ENCODE peak calls at places on chromosomes 4 and X, in nine cellular contexts. J is endodermal cell, C is spleen, K is psoas muscle, W is right lobe of liver, V is fibroblast of lung, H is keratinocyte, R is GM23338, F is mammary epithelial cell. Z is an unnamed sample.

GRCh38 chr4:183249854-183250253 is 70.2 kb downstream of the CLDN22 start:
- DNase-seq in F (peak; percentile 21), K (no peak), W (no peak), R (peak; percentile 60), J (no peak), C (no peak), H (no peak), V (peak; percentile 40), Z (peak; percentile 27)

GRCh38 chr4:41878991-41879491 is 56.2 kb upstream of the TMEM33 start:
- DNase-seq in J (peak; percentile 72), R (peak; percentile 76), C (peak; percentile 76), V (no peak), K (no peak), F (no peak), W (no peak), H (no peak), Z (no peak)

GRCh38 chrX:896256-896655 is 265.7 kb downstream of the SHOX start:
- DNase-seq in R (no peak), V (no peak), H (no peak), F (no peak), W (no peak), C (no peak), J (no peak), K (no peak), Z (no peak)

GRCh38 chr4:93182722-93183121 is 645.8 kb upstream of the ATOH1 start:
- DNase-seq in V (no peak), R (no peak), F (peak; percentile 36), W (no peak), H (peak; percentile 5), C (no peak), J (no peak), K (no peak), Z (peak; percentile 84)

GRCh38 chr4:80646061-80646460 is 310.5 kb downstream of the CFAP299 start:
- DNase-seq in V (no peak), C (no peak), W (no peak), F (no peak), K (no peak), H (no peak), R (peak; percentile 11), J (no peak), Z (no peak)

GRCh38 chr4:54719378-54719777 is 61.6 kb downstream of the KIT start:
- DNase-seq in V (peak; percentile 11), H (no peak), J (no peak), F (no peak), W (no peak), K (no peak), C (no peak), R (no peak), Z (no peak)

GRCh38 chr4:85591361-85592098 is 116.6 kb downstream of the ARHGAP24 start:
- DNase-seq in C (no peak), V (peak; percentile 13), J (no peak), K (no peak), R (no peak), H (no peak), F (no peak), W (no peak), Z (peak; percentile 69)

GRCh38 chr4:147760695-147761094 is 28.8 kb downstream of the ARHGAP10 start:
- DNase-seq in K (no peak), C (no peak), H (no peak), J (no peak), W (no peak), V (no peak), F (no peak), R (no peak), Z (no peak)

GRCh38 chrX:109660756-109661155 is 35.8 kb upstream of the KCNE5 start:
- DNase-seq in F (no peak), C (no peak), V (no peak), J (no peak), R (no peak), K (no peak), H (no peak), W (no peak), Z (no peak)

GRCh38 chr4:89837385-89837995 is 529 bp upstream of the SNCA start:
- DNase-seq in C (peak; percentile 76), H (peak; percentile 11), J (peak; percentile 91), F (peak; percentile 65), V (peak; percentile 27), K (no peak), W (peak; percentile 26), R (no peak), Z (peak; percentile 67)

GRCh38 chrX:37746268-37746931 is 33.5 kb upstream of the CYBB start:
- DNase-seq in V (peak; percentile 28), H (no peak), C (peak; percentile 74), J (no peak), F (peak; percentile 41), R (no peak), K (no peak), W (no peak), Z (peak; percentile 13)

GRCh38 chrX:43605351-43605750 is 50.7 kb upstream of the MAOA start:
- DNase-seq in K (no peak), W (no peak), R (no peak), V (no peak), C (no peak), F (peak; percentile 77), J (no peak), H (no peak), Z (no peak)

GRCh38 chr4:73442275-73442674 is 6.3 kb downstream of the AFP start:
- DNase-seq in V (peak; percentile 16), C (no peak), J (no peak), H (no peak), F (no peak), W (no peak), K (no peak), R (no peak), Z (peak; percentile 30)

GRCh38 chrX:110407910-110408545 is 49.4 kb downstream of the RTL9 start:
- DNase-seq in C (no peak), F (peak; percentile 63), J (peak; percentile 82), R (peak; percentile 80), W (no peak), K (no peak), H (no peak), V (no peak), Z (peak; percentile 52)

GRCh38 chr4:56874166-56874565 is 33.5 kb upstream of the REST start:
- DNase-seq in H (no peak), V (no peak), F (no peak), K (no peak), J (peak; percentile 54), R (peak; percentile 71), C (no peak), W (no peak), Z (peak; percentile 45)

GRCh38 chrX:102517331-102517730 is 792 bp upstream of the TMSB15A start:
- DNase-seq in V (peak; percentile 8), W (no peak), F (peak; percentile 6), K (no peak), R (peak; percentile 17), H (no peak), C (no peak), J (no peak), Z (peak; percentile 13)
- TF ChIP-seq CTCF in V (peak; percentile 24), W (peak; percentile 5), F (no peak), K (no peak), R (peak; percentile 31), H (no peak), C (no peak), J (peak; percentile 47), Z (no peak)

DNA sequence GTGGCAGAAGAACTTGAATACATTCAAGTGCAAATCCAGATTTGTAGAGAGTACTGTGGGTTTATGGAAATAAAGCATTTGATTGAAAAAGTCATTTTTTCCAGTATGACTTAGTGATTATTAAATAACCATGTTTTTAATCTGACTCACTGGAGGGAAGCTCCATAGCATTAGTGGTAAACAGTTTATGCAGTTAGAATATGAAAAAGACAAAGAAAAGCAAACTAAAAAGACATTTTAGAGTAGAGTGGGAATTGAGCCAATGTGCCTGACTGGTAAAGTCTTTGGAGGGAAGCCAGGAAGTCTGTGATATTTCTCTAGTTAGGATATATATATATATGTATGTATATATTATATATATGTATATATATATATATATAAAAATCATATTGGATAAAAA is 53.4 kb downstream of the FAT4 start:
- DNase-seq in F (no peak), C (no peak), J (no peak), K (no peak), V (peak; percentile 50), H (no peak), W (no peak), R (no peak), Z (peak; percentile 20)
- H3K4me3 ChIP-seq in F (peak overlapping the region; percentile 51), C (no peak overlapping the region), J (no peak overlapping the region), K (peak overlapping the region; percentile 57), V (no peak overlapping the region), H (no peak overlapping the region), W (peak overlapping the region; percentile 48), R (no peak overlapping the region), Z (no peak overlapping the region)

GRCh38 chr4:83753260-83753659 is 217.4 kb downstream of the GPAT3 start:
- DNase-seq in V (no peak), K (no peak), F (no peak), J (no peak), H (no peak), W (no peak), C (no peak), R (peak; percentile 59), Z (no peak)
- TF ChIP-seq CTCF in V (no peak), K (no peak), F (peak; percentile 6), J (peak; percentile 71), H (peak; percentile 15), W (no peak), C (no peak), R (peak; percentile 64), Z (no peak)

DNA sequence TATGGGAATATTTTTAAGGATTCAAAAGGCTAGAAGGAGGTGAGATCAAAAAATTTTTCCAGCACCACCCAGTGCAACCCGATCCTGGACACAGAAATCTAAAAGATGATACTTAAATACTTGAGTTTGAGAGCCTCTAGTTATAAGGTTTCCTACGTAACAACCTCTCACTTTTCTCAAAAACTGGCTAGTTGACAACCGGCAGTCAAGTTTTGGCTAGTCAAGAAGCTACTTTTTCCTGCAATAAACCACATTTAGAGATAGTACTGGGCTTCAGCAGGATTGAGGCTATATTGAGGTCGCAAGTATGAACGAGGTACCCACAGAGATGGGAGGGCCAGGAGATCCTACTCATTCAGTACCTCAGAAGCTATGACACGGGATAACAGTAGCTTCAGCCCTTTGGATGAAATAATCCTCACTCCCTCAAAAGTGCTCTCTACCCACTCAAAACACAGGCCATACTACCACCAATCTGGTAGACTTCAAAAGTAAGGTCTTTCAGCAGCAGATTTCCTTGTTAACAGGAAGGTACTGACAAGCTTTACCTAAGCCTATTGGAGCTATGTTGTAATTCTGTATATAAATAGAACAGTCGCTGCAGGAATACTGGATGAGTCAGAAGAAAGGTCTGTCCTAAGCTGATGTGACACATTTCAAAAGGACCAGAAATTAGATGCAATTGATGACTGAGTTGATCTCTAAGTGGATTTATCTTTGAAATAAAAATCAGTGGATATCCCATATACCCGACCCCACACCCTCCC is 1.5 kb upstream of the TSPAN5 start:
- DNase-seq in F (peak; percentile 48), C (no peak), R (no peak), W (no peak), J (no peak), H (no peak), K (no peak), V (peak; percentile 71), Z (peak; percentile 90)
- H3K4me3 ChIP-seq in F (no peak overlapping the region), C (peak overlapping the region; percentile 84), R (peak overlapping the region; percentile 91), W (no peak overlapping the region), J (peak overlapping the region; percentile 84), H (peak overlapping the region; percentile 83), K (peak overlapping the region; percentile 73), V (peak overlapping the region; percentile 61), Z (no peak overlapping the region)

DNA sequence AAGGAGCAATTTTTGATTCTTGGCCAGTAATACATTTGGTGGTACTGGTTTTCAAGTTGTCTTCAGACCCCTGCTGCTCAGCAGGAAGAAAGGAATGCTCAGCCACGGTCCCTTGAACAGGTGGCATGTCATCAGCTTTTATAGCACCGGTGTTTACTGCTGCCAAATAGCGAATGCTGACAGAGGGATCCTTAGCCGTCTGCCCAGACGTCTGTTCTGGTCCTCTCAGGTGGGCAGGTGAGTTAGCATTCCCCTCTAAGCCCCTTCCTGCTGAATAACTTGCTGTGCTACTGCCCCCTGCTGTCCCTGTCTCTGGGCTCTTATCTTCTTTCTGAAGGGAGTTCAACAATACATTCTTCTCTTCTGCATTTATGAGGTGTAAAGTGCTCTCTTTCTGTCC is 28.4 kb downstream of the BOD1L1 start:
- DNase-seq in W (no peak), K (no peak), J (peak; percentile 92), R (peak; percentile 77), V (no peak), F (no peak), C (no peak), H (no peak), Z (no peak)
- TF ChIP-seq CTCF in W (no peak), K (no peak), J (peak; percentile 70), R (peak; percentile 67), V (no peak), F (peak; percentile 26), C (no peak), H (peak; percentile 30), Z (peak; percentile 29)

Z was measured in bronchial epithelial cell.